ENCODE peak calls at places on chromosomes 2 and 18, in nine cellular contexts. L is spleen, B is ovary, T is PC-3, V is tibial artery, D is upper lobe of left lung, Y is brain microvascular endothelial cell, C is gastrocnemius medialis, P is fibroblast of lung. R is an unnamed sample.

GRCh38 chr2:62222674-62223073 is 26.8 kb downstream of the B3GNT2 start:
- DNase-seq in L (no peak), B (no peak), T (no peak), V (no peak), D (no peak), Y (no peak), C (no peak), P (no peak), R (no peak)

GRCh38 chr2:58436842-58437241 is 195.7 kb upstream of the FANCL start:
- DNase-seq in L (no peak), B (no peak), T (peak), V (no peak), D (no peak), Y (no peak), C (no peak), P (peak), R (no peak)

GRCh38 chr2:234649951-234650350 is 153.1 kb upstream of the ARL4C start:
- DNase-seq in L (no peak), B (no peak), T (no peak), V (no peak), D (no peak), Y (no peak), C (no peak), P (no peak), R (no peak)

GRCh38 chr2:222752731-222753130 is 81.3 kb downstream of the MOGAT1 start:
- DNase-seq in L (no peak), B (no peak), T (no peak), V (no peak), D (no peak), Y (no peak), C (no peak), P (no peak), R (no peak)

GRCh38 chr2:45406626-45407025 is 204.4 kb downstream of the SRBD1 start:
- DNase-seq in L (no peak), B (no peak), T (no peak), V (no peak), D (no peak), Y (no peak), C (no peak), P (peak), R (no peak)

GRCh38 chr2:168139791-168140190 is 107.6 kb downstream of the STK39 start:
- DNase-seq in L (no peak), B (no peak), T (no peak), V (no peak), D (no peak), Y (peak), C (no peak), P (peak), R (no peak)

GRCh38 chr2:187365315-187365714 is 82.7 kb downstream of the CALCRL start:
- DNase-seq in L (no peak), B (no peak), T (no peak), V (no peak), D (no peak), Y (no peak), C (no peak), P (no peak), R (no peak)

GRCh38 chr2:161265874-161266273 is 42.4 kb upstream of the PSMD14 start:
- DNase-seq in L (no peak), B (no peak), T (no peak), V (no peak), D (no peak), Y (no peak), C (no peak), P (no peak), R (no peak)

GRCh38 chr2:101710690-101711318 is 13.3 kb downstream of the MAP4K4 start:
- DNase-seq in L (no peak), B (no peak), T (peak), V (no peak), D (no peak), Y (no peak), C (no peak), P (peak), R (no peak)

GRCh38 chr18:34492652-34493051 is 217.4 kb upstream of the DTNA start:
- DNase-seq in L (no peak), B (no peak), T (peak), V (no peak), D (no peak), Y (no peak), C (no peak), P (peak), R (no peak)

GRCh38 chr2:205079173-205079572 is 533.9 kb downstream of the PARD3B start:
- DNase-seq in L (no peak), B (no peak), T (no peak), V (no peak), D (no peak), Y (no peak), C (no peak), P (no peak), R (no peak)

GRCh38 chr2:8312861-8313768 is 368.7 kb upstream of the ID2 start:
- DNase-seq in L (no peak), B (no peak), T (peak), V (no peak), D (no peak), Y (no peak), C (no peak), P (peak), R (peak)

GRCh38 chr18:56207989-56208388 is 430.4 kb downstream of the TXNL1 start:
- DNase-seq in L (no peak), B (no peak), T (no peak), V (no peak), D (no peak), Y (no peak), C (no peak), P (no peak), R (no peak)

GRCh38 chr2:15956751-15957736 is 16.7 kb downstream of the MYCN start:
- DNase-seq in L (no peak), B (no peak), T (no peak), V (no peak), D (no peak), Y (no peak), C (no peak), P (no peak), R (no peak)

GRCh38 chr2:21042958-21043743 is 722 bp downstream of the APOB start:
- DNase-seq in L (peak), B (peak), T (peak), V (peak), D (peak), Y (peak), C (no peak), P (peak), R (peak)

GRCh38 chr2:149601141-149601796 is 13.7 kb upstream of the MMADHC start:
- DNase-seq in L (no peak), B (no peak), T (peak), V (no peak), D (no peak), Y (peak), C (no peak), P (peak), R (no peak)

GRCh38 chr18:31631526-31631925 is 39.8 kb downstream of the TTR start:
- DNase-seq in L (no peak), B (no peak), T (no peak), V (no peak), D (no peak), Y (no peak), C (no peak), P (no peak), R (no peak)

GRCh38 chr2:130796280-130796679 is 40.4 kb upstream of the ARHGEF4 start:
- DNase-seq in L (peak), B (no peak), T (peak), V (no peak), D (no peak), Y (no peak), C (no peak), P (no peak), R (no peak)

GRCh38 chr18:69674292-69674877 is 273.3 kb downstream of the CD226 start:
- DNase-seq in L (no peak), B (no peak), T (no peak), V (no peak), D (no peak), Y (no peak), C (no peak), P (no peak), R (no peak)

DNA sequence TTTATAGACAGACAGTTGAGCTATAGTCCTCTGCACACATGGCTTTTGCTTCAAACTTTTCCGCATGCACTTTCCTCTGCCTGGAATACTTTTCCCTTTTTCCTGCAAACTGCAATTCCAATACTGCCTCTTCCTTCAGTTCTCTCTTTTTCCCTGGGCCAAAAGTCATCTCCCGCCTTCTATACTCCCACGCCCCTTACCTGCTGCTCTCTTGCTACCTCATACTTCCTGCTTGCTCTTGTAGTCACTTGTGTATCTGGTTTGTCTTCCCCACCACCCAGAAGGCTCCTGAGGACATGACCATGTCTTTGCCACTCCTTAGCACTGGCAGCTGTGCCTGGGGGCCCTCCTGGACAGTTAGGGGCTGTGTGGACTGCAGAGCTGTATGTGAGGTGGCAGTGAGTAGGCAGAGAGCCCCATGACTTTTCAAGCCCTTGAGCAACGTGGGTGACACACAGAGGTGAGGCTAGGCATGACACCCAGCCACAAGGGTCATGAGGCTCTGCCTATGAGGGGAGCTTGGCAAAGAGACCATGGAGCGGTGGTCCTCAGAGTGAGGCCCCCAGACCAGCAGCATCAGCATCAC is 23.2 kb downstream of the SPEG start:
- DNase-seq in L (no peak), B (no peak), T (peak), V (no peak), D (no peak), Y (no peak), C (no peak), P (no peak), R (peak)
- TF ChIP-seq CTCF in L (no peak), B (no peak), T (peak), V (no peak), D (no peak), Y (no peak), C (no peak), P (no peak), R (peak)

GRCh38 chr2:66431840-66432511 is 2.9 kb upstream of the MEIS1 start:
- DNase-seq in L (no peak), B (peak), T (no peak), V (no peak), D (peak), Y (no peak), C (no peak), P (no peak), R (no peak)
- H3K4me3 ChIP-seq in L (peak), B (peak), T (no peak), V (peak), D (peak), Y (peak), C (no peak), P (no peak), R (no peak)

GRCh38 chr18:50281295-50281971 is at the start of gene MBD1:
- DNase-seq in L (peak), B (peak), T (peak), V (peak), D (peak), Y (peak), C (peak), P (peak), R (peak)
- TF ChIP-seq CTCF in L (peak), B (peak), T (no peak), V (peak), D (peak), Y (peak), C (no peak), P (no peak), R (peak)

DNA sequence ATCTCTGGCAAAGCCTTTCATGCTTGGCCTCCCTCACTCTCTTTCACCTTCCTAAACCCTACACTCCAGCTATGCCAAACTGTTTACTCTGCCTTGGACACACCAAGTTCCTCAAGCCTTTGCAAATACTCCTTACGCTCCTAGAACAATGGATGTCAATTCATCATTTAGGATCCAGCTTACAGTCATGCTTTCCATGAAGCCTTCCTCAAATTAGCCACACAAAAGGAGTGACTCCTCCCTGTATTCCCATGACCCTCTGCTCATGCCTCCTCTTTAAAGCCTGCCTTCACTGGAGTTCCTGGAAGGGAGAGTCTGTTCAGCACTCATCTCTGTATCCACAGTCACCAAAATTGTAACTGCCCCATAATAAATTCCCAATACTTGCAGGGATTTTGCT is 736 bp upstream of the EHD3 start:
- DNase-seq in L (no peak), B (no peak), T (peak), V (no peak), D (no peak), Y (no peak), C (no peak), P (peak), R (no peak)
- H3K4me3 ChIP-seq in L (peak), B (no peak), T (peak), V (peak), D (no peak), Y (no peak), C (peak), P (no peak), R (peak)

GRCh38 chr18:13100942-13101658 is 109.9 kb downstream of the CEP192 start:
- DNase-seq in L (no peak), B (no peak), T (no peak), V (no peak), D (peak), Y (no peak), C (no peak), P (no peak), R (no peak)

GRCh38 chr18:13107074-13107473 is 111.5 kb upstream of the LDLRAD4 start:
- DNase-seq in L (no peak), B (no peak), T (no peak), V (no peak), D (no peak), Y (no peak), C (no peak), P (peak), R (no peak)

GRCh38 chr18:13105059-13105458 is 113.5 kb upstream of the LDLRAD4 start:
- DNase-seq in L (no peak), B (no peak), T (no peak), V (no peak), D (no peak), Y (no peak), C (no peak), P (no peak), R (no peak)

GRCh38 chr18:13101659-13101992 is 110.5 kb downstream of the CEP192 start:
- DNase-seq in L (no peak), B (no peak), T (no peak), V (no peak), D (no peak), Y (no peak), C (no peak), P (no peak), R (no peak)

GRCh38 chr18:13103366-13103765 is 112.2 kb downstream of the CEP192 start:
- DNase-seq in L (no peak), B (no peak), T (peak), V (no peak), D (no peak), Y (no peak), C (no peak), P (no peak), R (no peak)
- TF ChIP-seq CTCF in L (no peak), B (no peak), T (peak), V (no peak), D (no peak), Y (peak), C (no peak), P (peak), R (no peak)

GRCh38 chr2:159125858-159126257 is 157.4 kb downstream of the TANC1 start:
- DNase-seq in L (no peak), B (no peak), T (no peak), V (no peak), D (no peak), Y (no peak), C (no peak), P (no peak), R (no peak)

GRCh38 chr2:159123786-159124185 is 155.3 kb downstream of the TANC1 start:
- DNase-seq in L (no peak), B (no peak), T (no peak), V (no peak), D (no peak), Y (no peak), C (no peak), P (no peak), R (no peak)

GRCh38 chr2:159124441-159124911 is 156.0 kb downstream of the TANC1 start:
- DNase-seq in L (no peak), B (peak), T (peak), V (peak), D (no peak), Y (peak), C (no peak), P (peak), R (no peak)

GRCh38 chr2:159126653-159127052 is 158.2 kb downstream of the TANC1 start:
- DNase-seq in L (no peak), B (no peak), T (peak), V (no peak), D (no peak), Y (peak), C (no peak), P (peak), R (no peak)

GRCh38 chr2:159124931-159125467 is 156.6 kb downstream of the TANC1 start:
- DNase-seq in L (no peak), B (no peak), T (peak), V (no peak), D (no peak), Y (no peak), C (no peak), P (peak), R (no peak)
- H3K4me3 ChIP-seq in L (no peak), B (no peak), T (peak), V (no peak), D (no peak), Y (no peak), C (no peak), P (no peak), R (no peak)

R was measured in GM12865.